ENCODE peak calls at places on chromosomes 5 and 9, in seven cellular contexts. B is heart right ventricle, F is OCI-LY7, T is Calu3, G is WTC11, J is A549, L is ovary. Z is an unnamed sample.

GRCh38 chr9:114006155-114006550 is 71.9 kb downstream of the AMBP start:
- DNase-seq in G (peak; percentile 3), B (peak; percentile 0), F (no peak), L (no peak), J (no peak), T (no peak), Z (peak; percentile 2)

GRCh38 chr9:4301971-4302427 is 2.1 kb upstream of the GLIS3 start:
- DNase-seq in F (no peak), T (no peak), J (peak; percentile 57), G (no peak), L (peak; percentile 72), B (peak; percentile 12), Z (no peak)

GRCh38 chr9:87882627-87883026 is at the start of gene SPATA31E1:
- DNase-seq in B (no peak), J (no peak), F (no peak), T (no peak), G (peak; percentile 38), L (no peak), Z (no peak)

GRCh38 chr9:137761032-137761431 is 116.5 kb upstream of the CACNA1B start:
- DNase-seq in G (no peak), L (peak; percentile 37), J (no peak), B (no peak), T (no peak), F (no peak), Z (no peak)

GRCh38 chr9:72554221-72554641 is 32.8 kb downstream of the TMC1 start:
- DNase-seq in L (no peak), T (no peak), F (no peak), G (no peak), B (no peak), J (peak; percentile 94), Z (no peak)

GRCh38 chr5:116759860-116760644 is 185.4 kb upstream of the SEMA6A start:
- DNase-seq in B (no peak), L (no peak), G (peak; percentile 31), J (no peak), F (no peak), T (no peak), Z (no peak)

GRCh38 chr9:38008168-38009034 is 60.6 kb downstream of the SHB start:
- DNase-seq in F (peak; percentile 7), T (peak; percentile 50), L (no peak), B (no peak), G (peak; percentile 34), J (peak; percentile 84), Z (peak; percentile 34)

GRCh38 chr5:67659288-67659687 is 462.7 kb upstream of the CD180 start:
- DNase-seq in J (no peak), F (no peak), L (no peak), G (no peak), T (no peak), B (no peak), Z (no peak)

GRCh38 chr5:31232273-31232888 is 38.9 kb downstream of the CDH6 start:
- DNase-seq in F (peak; percentile 54), B (peak; percentile 66), G (peak; percentile 14), T (peak; percentile 56), J (peak; percentile 56), L (no peak), Z (no peak)

GRCh38 chr9:99199938-99200539 is 21.7 kb downstream of the ALG2 start:
- DNase-seq in L (no peak), G (no peak), B (no peak), F (no peak), T (no peak), J (no peak), Z (no peak)

GRCh38 chr9:10612649-10613398 is at the start of gene PTPRD:
- DNase-seq in G (peak; percentile 79), J (peak; percentile 64), F (no peak), B (no peak), T (peak; percentile 19), L (no peak), Z (no peak)

GRCh38 chr9:120043448-120043847 is 536.5 kb downstream of the CDK5RAP2 start:
- DNase-seq in T (no peak), F (no peak), L (no peak), J (peak; percentile 8), G (no peak), B (no peak), Z (no peak)

GRCh38 chr9:27181381-27181780 is 72.4 kb downstream of the TEK start:
- DNase-seq in G (no peak), B (no peak), J (no peak), F (no peak), T (no peak), L (no peak), Z (no peak)

GRCh38 chr9:133449760-133450159 is 10.0 kb upstream of the CACFD1 start:
- DNase-seq in B (no peak), L (no peak), F (no peak), G (peak; percentile 13), J (peak; percentile 62), T (peak; percentile 85), Z (no peak)

GRCh38 chr5:148794275-148794674 is 32.1 kb upstream of the ADRB2 start:
- DNase-seq in J (no peak), G (no peak), L (no peak), F (no peak), B (no peak), T (no peak), Z (no peak)

GRCh38 chr5:128684951-128685350 is 146.9 kb upstream of the FBN2 start:
- DNase-seq in B (no peak), F (no peak), T (no peak), G (no peak), L (no peak), J (no peak), Z (no peak)

GRCh38 chr9:18194316-18194715 is 279.6 kb upstream of the ADAMTSL1 start:
- DNase-seq in G (no peak), F (no peak), B (no peak), J (no peak), L (no peak), T (no peak), Z (no peak)

GRCh38 chr9:95896580-95896979 is 21.1 kb downstream of the ERCC6L2 start:
- DNase-seq in L (no peak), B (no peak), G (no peak), T (no peak), J (no peak), F (no peak), Z (no peak)

GRCh38 chr9:74447451-74448193 is 49.5 kb upstream of the RORB start:
- DNase-seq in J (no peak), G (no peak), B (no peak), F (no peak), L (no peak), T (no peak), Z (no peak)

GRCh38 chr9:6640268-6641072 is 5.1 kb downstream of the GLDC start:
- DNase-seq in T (no peak), G (no peak), B (no peak), F (no peak), L (no peak), J (no peak), Z (no peak)

GRCh38 chr5:151002681-151003502 is 17.5 kb upstream of the GPX3 start:
- DNase-seq in J (no peak), B (no peak), G (no peak), L (no peak), F (no peak), T (no peak), Z (no peak)

GRCh38 chr9:127185931-127186781 is 63.7 kb upstream of the ANGPTL2 start:
- DNase-seq in B (peak; percentile 90), J (no peak), G (no peak), T (no peak), F (no peak), L (peak; percentile 89), Z (no peak)

DNA sequence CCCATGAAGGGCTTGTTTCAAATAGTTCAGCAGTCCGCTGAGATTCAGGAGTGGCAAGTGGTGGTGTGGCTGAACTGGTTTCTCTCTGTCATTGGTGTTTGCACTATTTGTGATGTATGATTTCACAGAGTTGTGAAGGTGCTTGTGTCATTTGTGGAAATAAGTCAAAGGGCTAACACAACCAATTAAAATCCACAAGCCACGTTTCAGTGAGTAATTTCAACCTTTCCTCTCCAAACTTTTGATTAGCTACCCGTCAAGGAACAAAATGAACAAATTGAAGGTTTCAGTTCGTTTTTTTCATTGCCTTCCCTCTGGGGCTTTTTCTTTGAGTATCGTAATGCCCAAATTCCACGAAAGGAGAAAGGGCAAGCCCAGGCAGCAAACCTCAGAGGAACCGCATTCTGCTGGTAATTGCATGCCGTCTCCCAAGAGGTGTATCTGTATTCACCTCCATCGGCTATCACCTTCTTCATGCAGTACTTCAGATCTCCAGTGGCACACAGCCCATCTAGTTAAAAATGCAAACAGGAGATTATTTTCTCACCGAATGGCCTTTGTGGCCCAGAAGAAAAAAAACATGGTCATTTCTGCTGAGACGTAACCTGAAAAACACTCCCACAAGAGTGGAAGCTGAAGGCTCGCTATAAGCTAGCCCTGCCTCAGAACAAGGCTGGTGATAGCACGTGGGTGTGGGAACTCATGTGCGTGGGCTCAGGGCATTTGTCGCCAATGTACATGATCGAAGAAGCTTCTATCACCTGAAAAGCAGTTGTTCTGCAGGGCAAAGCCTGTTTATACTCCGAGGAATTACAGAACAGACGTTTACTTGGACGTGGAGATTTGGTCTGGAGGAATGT is 197.1 kb downstream of the NR3C1 start:
- DNase-seq in G (no peak), T (no peak), F (no peak), B (no peak), J (no peak), L (no peak), Z (no peak)
- TF ChIP-seq CTCF in G (no peak), T (no peak), F (no peak), B (no peak), J (no peak), L (no peak), Z (no peak)

GRCh38 chr5:74394543-74394923 is 246.0 kb downstream of the ENC1 start:
- DNase-seq in B (no peak), F (peak; percentile 17), T (peak; percentile 50), L (no peak), J (no peak), G (no peak), Z (no peak)
- TF ChIP-seq CTCF in B (no peak), F (peak; percentile 37), T (no peak), L (no peak), J (no peak), G (no peak), Z (no peak)

GRCh38 chr9:97109194-97109811 is 70.4 kb upstream of the CTSV start:
- DNase-seq in L (no peak), F (peak; percentile 31), B (peak; percentile 30), G (peak; percentile 73), J (peak; percentile 52), T (peak; percentile 64), Z (no peak)
- TF ChIP-seq CTCF in L (no peak), F (peak; percentile 65), B (peak; percentile 60), G (no peak), J (peak; percentile 53), T (peak; percentile 38), Z (no peak)

DNA sequence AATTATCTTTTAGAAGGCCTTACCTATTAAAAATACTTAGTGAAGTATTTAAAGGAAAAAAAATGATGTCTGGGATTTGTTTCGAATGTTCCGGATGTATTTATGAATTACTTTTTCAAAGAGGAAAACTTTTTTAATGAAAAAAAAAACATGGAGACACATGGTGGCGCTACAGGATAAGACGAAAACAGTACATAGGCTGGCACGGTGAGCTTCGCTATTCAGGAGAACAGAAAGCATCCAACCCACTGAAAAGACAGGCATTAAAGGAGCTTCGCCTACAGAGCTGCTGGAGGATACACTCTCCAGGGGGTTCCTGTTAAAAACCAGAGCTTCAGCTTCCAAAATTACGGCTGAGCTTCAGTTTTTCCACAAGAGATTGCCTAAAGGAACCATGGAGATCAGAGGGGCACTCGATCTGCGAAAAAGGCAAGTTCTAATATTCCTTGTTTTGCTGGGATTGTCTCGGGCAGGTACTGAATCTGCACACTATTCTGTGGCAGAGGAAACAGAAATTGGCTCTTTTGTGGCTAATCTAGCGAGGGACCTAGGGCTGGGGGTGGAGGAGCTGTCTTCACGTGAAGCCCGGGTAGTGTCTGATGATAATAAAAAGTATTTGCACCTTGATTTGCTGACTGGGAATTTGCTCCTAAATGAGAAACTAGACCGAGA is at the start of gene PCDHB14:
- DNase-seq in F (peak; percentile 34), G (no peak), T (peak; percentile 66), J (peak; percentile 36), B (no peak), L (no peak), Z (no peak)
- TF ChIP-seq CTCF in F (peak; percentile 73), G (no peak), T (peak; percentile 63), J (peak; percentile 32), B (peak; percentile 43), L (no peak), Z (no peak)

Z was measured in natural killer cell.